ENCODE peak calls at places on chromosomes 6 and 20, in five cellular contexts. One of them, this sample, is unnamed.

GRCh38 chr6:162690158-162690557 is 37.4 kb downstream of the PRKN start:
- DNase-seq in H1: no peak
- DNase-seq in hepatocyte: no peak
- DNase-seq in astrocyte: no peak
- DNase-seq in GM23248: no peak
- DNase-seq in this sample: no peak

GRCh38 chr20:28562510-28562898 is 2695.0 kb upstream of the DEFB115 start:
- DNase-seq in H1: no peak
- DNase-seq in hepatocyte: peak
- DNase-seq in astrocyte: peak
- DNase-seq in GM23248: peak
- DNase-seq in this sample: peak

GRCh38 chr20:50844430-50845100 is 49.7 kb downstream of the BCAS4 start:
- DNase-seq in H1: no peak
- DNase-seq in hepatocyte: no peak
- DNase-seq in astrocyte: peak
- DNase-seq in GM23248: peak
- DNase-seq in this sample: peak

GRCh38 chr6:163756079-163756478 is 341.6 kb downstream of the QKI start:
- DNase-seq in H1: no peak
- DNase-seq in hepatocyte: no peak
- DNase-seq in astrocyte: no peak
- DNase-seq in GM23248: no peak
- DNase-seq in this sample: no peak

GRCh38 chr6:67698534-67698933 is 936.5 kb upstream of the ADGRB3 start:
- DNase-seq in H1: no peak
- DNase-seq in hepatocyte: no peak
- DNase-seq in astrocyte: peak
- DNase-seq in GM23248: no peak
- DNase-seq in this sample: no peak

GRCh38 chr6:100490065-100490464 is 25.3 kb upstream of the SIM1 start:
- DNase-seq in H1: no peak
- DNase-seq in hepatocyte: no peak
- DNase-seq in astrocyte: no peak
- DNase-seq in GM23248: no peak
- DNase-seq in this sample: no peak

GRCh38 chr6:161432546-161432945 is 158.7 kb upstream of the AGPAT4 start:
- DNase-seq in H1: no peak
- DNase-seq in hepatocyte: no peak
- DNase-seq in astrocyte: no peak
- DNase-seq in GM23248: no peak
- DNase-seq in this sample: no peak

GRCh38 chr6:139983555-139984276 is 609.3 kb upstream of the CITED2 start:
- DNase-seq in H1: no peak
- DNase-seq in hepatocyte: no peak
- DNase-seq in astrocyte: no peak
- DNase-seq in GM23248: peak
- DNase-seq in this sample: no peak

GRCh38 chr6:26104457-26105108 is 17.4 kb downstream of the HFE start:
- DNase-seq in H1: peak
- DNase-seq in hepatocyte: peak
- DNase-seq in astrocyte: no peak
- DNase-seq in GM23248: no peak
- DNase-seq in this sample: no peak

GRCh38 chr6:112501705-112502104 is 154.6 kb downstream of the RFPL4B start:
- DNase-seq in H1: no peak
- DNase-seq in hepatocyte: peak
- DNase-seq in astrocyte: peak
- DNase-seq in GM23248: no peak
- DNase-seq in this sample: peak

GRCh38 chr20:38032585-38033329 is 499 bp downstream of the TTI1 start:
- DNase-seq in H1: no peak
- DNase-seq in hepatocyte: no peak
- DNase-seq in astrocyte: peak
- DNase-seq in GM23248: peak
- DNase-seq in this sample: no peak

GRCh38 chr20:3128585-3128984 is 31.1 kb downstream of the FASTKD5 start:
- DNase-seq in H1: no peak
- DNase-seq in hepatocyte: no peak
- DNase-seq in astrocyte: no peak
- DNase-seq in GM23248: no peak
- DNase-seq in this sample: no peak

GRCh38 chr6:167208819-167209576 is 51.2 kb upstream of the GPR31 start:
- DNase-seq in H1: peak
- DNase-seq in hepatocyte: no peak
- DNase-seq in astrocyte: no peak
- DNase-seq in GM23248: no peak
- DNase-seq in this sample: peak

GRCh38 chr6:127486934-127487333 is 27.7 kb upstream of the KIAA0408 start:
- DNase-seq in H1: no peak
- DNase-seq in hepatocyte: no peak
- DNase-seq in astrocyte: no peak
- DNase-seq in GM23248: no peak
- DNase-seq in this sample: no peak

GRCh38 chr6:6851059-6851658 is 256.6 kb upstream of the RREB1 start:
- DNase-seq in H1: no peak
- DNase-seq in hepatocyte: peak
- DNase-seq in astrocyte: peak
- DNase-seq in GM23248: peak
- DNase-seq in this sample: peak

GRCh38 chr6:4925580-4925979 is 78.3 kb downstream of the RPP40 start:
- DNase-seq in H1: no peak
- DNase-seq in hepatocyte: no peak
- DNase-seq in astrocyte: no peak
- DNase-seq in GM23248: no peak
- DNase-seq in this sample: no peak

GRCh38 chr6:32967151-32968091 is 973 bp upstream of the BRD2 start:
- DNase-seq in H1: peak
- DNase-seq in hepatocyte: peak
- DNase-seq in astrocyte: peak
- DNase-seq in GM23248: peak
- DNase-seq in this sample: peak

GRCh38 chr6:30646450-30647038 is 389 bp upstream of the C6orf136 start:
- DNase-seq in H1: peak
- DNase-seq in hepatocyte: peak
- DNase-seq in astrocyte: no peak
- DNase-seq in GM23248: peak
- DNase-seq in this sample: peak

GRCh38 chr6:22124756-22125155 is 172.1 kb downstream of the PRL start:
- DNase-seq in H1: no peak
- DNase-seq in hepatocyte: no peak
- DNase-seq in astrocyte: no peak
- DNase-seq in GM23248: no peak
- DNase-seq in this sample: no peak

GRCh38 chr6:22025468-22026159 is 271.2 kb downstream of the PRL start:
- DNase-seq in H1: peak
- DNase-seq in hepatocyte: peak
- DNase-seq in astrocyte: peak
- DNase-seq in GM23248: peak
- DNase-seq in this sample: no peak

GRCh38 chr6:123808556-123808955 is 4.9 kb downstream of the NKAIN2 start:
- DNase-seq in H1: no peak
- DNase-seq in hepatocyte: no peak
- DNase-seq in astrocyte: no peak
- DNase-seq in GM23248: no peak
- DNase-seq in this sample: no peak

GRCh38 chr6:129521946-129522345 is 188.0 kb downstream of the ARHGAP18 start:
- DNase-seq in H1: no peak
- DNase-seq in hepatocyte: no peak
- DNase-seq in astrocyte: no peak
- DNase-seq in GM23248: no peak
- DNase-seq in this sample: no peak

GRCh38 chr6:49202923-49203322 is 260.1 kb downstream of the MMUT start:
- DNase-seq in H1: no peak
- DNase-seq in hepatocyte: no peak
- DNase-seq in astrocyte: no peak
- DNase-seq in GM23248: no peak
- DNase-seq in this sample: no peak

GRCh38 chr20:3621111-3621510 is 42.1 kb downstream of the GFRA4 start:
- DNase-seq in H1: no peak
- DNase-seq in hepatocyte: no peak
- DNase-seq in astrocyte: no peak
- DNase-seq in GM23248: no peak
- DNase-seq in this sample: no peak

GRCh38 chr20:35901678-35902544 is 52.4 kb downstream of the SCAND1 start:
- DNase-seq in H1: no peak
- DNase-seq in hepatocyte: peak
- DNase-seq in astrocyte: peak
- DNase-seq in GM23248: peak
- DNase-seq in this sample: peak

GRCh38 chr6:44627091-44627878 is 239.8 kb downstream of the CDC5L start:
- DNase-seq in H1: peak
- DNase-seq in hepatocyte: no peak
- DNase-seq in astrocyte: no peak
- DNase-seq in GM23248: no peak
- DNase-seq in this sample: no peak

GRCh38 chr6:93282521-93283031 is 136.8 kb downstream of the EPHA7 start:
- DNase-seq in H1: no peak
- DNase-seq in hepatocyte: no peak
- DNase-seq in astrocyte: no peak
- DNase-seq in GM23248: no peak
- DNase-seq in this sample: no peak

DNA sequence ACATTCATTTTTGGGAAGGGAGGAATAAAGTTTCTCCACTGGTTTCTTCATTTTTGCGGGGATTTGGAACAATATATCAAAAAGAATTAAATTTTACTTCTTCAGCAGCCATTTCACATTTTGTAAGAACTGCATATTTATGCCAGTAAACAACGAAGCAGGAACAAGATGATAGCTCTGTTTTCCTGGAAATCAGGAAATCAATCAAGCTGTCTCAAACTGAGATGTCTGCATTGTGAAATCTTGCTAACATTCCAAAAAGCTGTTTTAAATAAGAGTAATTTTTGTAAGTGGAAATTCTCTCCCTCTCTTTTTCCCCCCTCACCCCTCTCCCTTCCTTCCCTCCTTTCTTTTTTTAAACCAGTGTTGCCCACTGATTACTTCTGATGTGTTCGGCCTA is 20.0 kb downstream of the MAPK13 start:
- DNase-seq in H1: no peak
- DNase-seq in hepatocyte: no peak
- DNase-seq in astrocyte: no peak
- DNase-seq in GM23248: no peak
- DNase-seq in this sample: no peak
- H3K27ac ChIP-seq in H1: no peak
- H3K27ac ChIP-seq in hepatocyte: peak
- H3K27ac ChIP-seq in astrocyte: no peak
- H3K27ac ChIP-seq in GM23248: no peak
- H3K27ac ChIP-seq in this sample: no peak

DNA sequence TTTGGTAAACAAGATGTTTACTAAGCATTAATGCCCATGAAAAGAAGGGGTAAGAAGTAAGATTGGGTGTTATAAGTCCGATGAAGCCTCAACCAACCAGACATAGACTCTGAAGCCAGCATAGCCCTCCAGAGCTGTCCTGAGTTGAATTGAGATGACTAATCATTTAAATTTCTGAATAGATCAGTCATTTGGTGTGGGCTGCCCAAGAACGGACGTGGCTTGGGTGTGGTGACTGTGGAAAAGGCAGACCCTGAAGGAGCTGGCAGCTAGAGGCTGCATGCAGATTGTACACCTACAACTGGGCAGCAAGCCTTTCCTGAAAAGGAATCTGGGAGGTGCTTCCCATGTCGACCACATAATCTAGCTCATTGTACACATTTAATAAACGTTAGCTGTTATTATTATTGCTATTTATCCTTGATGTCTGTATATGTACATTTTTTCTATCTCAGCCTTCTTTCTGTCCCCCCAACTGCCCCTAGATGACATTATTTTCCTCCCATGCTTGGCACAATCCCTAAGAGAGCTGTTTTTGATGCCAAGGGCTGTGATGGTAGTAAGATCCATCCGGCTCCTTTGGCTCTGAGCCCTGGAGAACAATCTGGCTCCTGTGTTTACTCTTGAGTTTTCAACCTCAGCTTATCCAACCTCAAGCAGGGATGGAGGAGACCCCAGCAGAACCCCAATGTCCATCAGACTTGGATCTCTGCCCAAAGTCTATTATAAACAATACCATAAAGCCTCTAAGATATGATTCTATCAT is 57.6 kb upstream of the JAG1 start:
- DNase-seq in H1: no peak
- DNase-seq in hepatocyte: no peak
- DNase-seq in astrocyte: peak
- DNase-seq in GM23248: peak
- DNase-seq in this sample: peak
- H2AFZ ChIP-seq in H1: no peak
- H2AFZ ChIP-seq in hepatocyte: no peak
- H2AFZ ChIP-seq in astrocyte: peak
- H2AFZ ChIP-seq in GM23248: peak
- H2AFZ ChIP-seq in this sample: peak

DNA sequence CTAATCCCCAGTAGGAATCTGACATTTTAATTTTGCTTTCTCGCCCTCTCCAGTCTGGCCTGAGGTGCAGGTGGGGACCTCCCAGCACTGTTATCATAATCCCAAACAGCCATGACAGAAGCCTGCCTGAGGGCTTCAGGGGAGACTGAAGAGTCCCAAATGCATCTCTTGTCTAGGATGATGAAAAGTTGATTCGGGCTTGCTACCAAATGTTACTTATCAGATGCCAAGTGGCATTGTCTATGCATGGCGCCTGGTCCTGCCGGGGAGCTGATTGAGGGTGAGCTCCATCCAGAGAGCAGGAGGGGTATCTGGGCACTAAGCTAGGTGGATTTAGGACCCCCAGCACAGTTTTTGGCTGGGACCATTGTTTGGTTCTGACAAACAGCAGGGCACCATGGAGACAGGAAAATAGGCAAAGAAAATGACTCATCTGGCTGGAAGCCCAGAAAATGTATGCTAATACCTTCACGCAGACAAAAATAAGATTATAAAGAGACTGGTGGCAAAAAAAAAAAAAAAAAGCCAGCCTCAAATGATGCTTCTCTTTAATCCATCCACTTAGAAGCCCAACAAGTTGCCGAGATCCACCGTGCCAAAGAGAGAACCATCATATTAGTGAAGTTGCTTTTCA is 513.7 kb upstream of the SULF2 start:
- DNase-seq in H1: no peak
- DNase-seq in hepatocyte: peak
- DNase-seq in astrocyte: peak
- DNase-seq in GM23248: peak
- DNase-seq in this sample: no peak
- H3K27ac ChIP-seq in H1: no peak
- H3K27ac ChIP-seq in hepatocyte: peak
- H3K27ac ChIP-seq in astrocyte: peak
- H3K27ac ChIP-seq in GM23248: no peak
- H3K27ac ChIP-seq in this sample: peak

GRCh38 chr6:125956506-125957390 is at the start of gene HINT3:
- DNase-seq in H1: peak
- DNase-seq in hepatocyte: peak
- DNase-seq in astrocyte: peak
- DNase-seq in GM23248: peak
- DNase-seq in this sample: peak

GRCh38 chr6:125953502-125953875 is 3.1 kb upstream of the HINT3 start:
- DNase-seq in H1: peak
- DNase-seq in hepatocyte: peak
- DNase-seq in astrocyte: no peak
- DNase-seq in GM23248: no peak
- DNase-seq in this sample: no peak

GRCh38 chr6:125952764-125953501 is 3.6 kb upstream of the HINT3 start:
- DNase-seq in H1: peak
- DNase-seq in hepatocyte: peak
- DNase-seq in astrocyte: no peak
- DNase-seq in GM23248: peak
- DNase-seq in this sample: peak

GRCh38 chr6:125957391-125957693 is 772 bp downstream of the HINT3 start:
- DNase-seq in H1: no peak
- DNase-seq in hepatocyte: no peak
- DNase-seq in astrocyte: no peak
- DNase-seq in GM23248: no peak
- DNase-seq in this sample: no peak

GRCh38 chr6:125954735-125955410 is 1.7 kb upstream of the HINT3 start:
- DNase-seq in H1: no peak
- DNase-seq in hepatocyte: no peak
- DNase-seq in astrocyte: no peak
- DNase-seq in GM23248: no peak
- DNase-seq in this sample: no peak
- H2AFZ ChIP-seq in H1: no peak
- H2AFZ ChIP-seq in hepatocyte: no peak
- H2AFZ ChIP-seq in astrocyte: no peak
- H2AFZ ChIP-seq in GM23248: no peak
- H2AFZ ChIP-seq in this sample: no peak

This sample was measured in osteoblast.